ENCODE peak calls at places on chromosomes 12 and 14, in four cellular contexts. One of them, this sample, is unnamed.

GRCh38 chr12:72286526-72286925 is 14.4 kb downstream of the TRHDE start:
- DNase-seq in AG09319: no peak
- DNase-seq in activated T-helper 1 cell treated with anti-CD3 and anti-CD28 coated beads, Interleukin-12 subunit alpha, Interleukin-12 subunit beta, Interleukin-2, Interleukin-4 antibody, amounts not matched to agents 30 ng/mL and 10 ng/mL and 1 ng/mL, durations not matched to agents 14 hours and 24 hours and 36 hours: no peak
- DNase-seq in kidney epithelial cell: no peak
- DNase-seq in this sample: no peak

GRCh38 chr12:64678248-64678647 is 68.0 kb downstream of the RASSF3 start:
- DNase-seq in AG09319: no peak
- DNase-seq in activated T-helper 1 cell treated with anti-CD3 and anti-CD28 coated beads, Interleukin-12 subunit alpha, Interleukin-12 subunit beta, Interleukin-2, Interleukin-4 antibody, amounts not matched to agents 30 ng/mL and 10 ng/mL and 1 ng/mL, durations not matched to agents 14 hours and 24 hours and 36 hours: no peak
- DNase-seq in kidney epithelial cell: no peak
- DNase-seq in this sample: no peak

GRCh38 chr12:87995581-87996178 is 33.5 kb downstream of the C12orf50 start:
- DNase-seq in AG09319: peak
- DNase-seq in activated T-helper 1 cell treated with anti-CD3 and anti-CD28 coated beads, Interleukin-12 subunit alpha, Interleukin-12 subunit beta, Interleukin-2, Interleukin-4 antibody, amounts not matched to agents 30 ng/mL and 10 ng/mL and 1 ng/mL, durations not matched to agents 14 hours and 24 hours and 36 hours: no peak
- DNase-seq in kidney epithelial cell: peak
- DNase-seq in this sample: peak

GRCh38 chr14:29028973-29029582 is 262.5 kb downstream of the FOXG1 start:
- DNase-seq in AG09319: no peak
- DNase-seq in activated T-helper 1 cell treated with anti-CD3 and anti-CD28 coated beads, Interleukin-12 subunit alpha, Interleukin-12 subunit beta, Interleukin-2, Interleukin-4 antibody, amounts not matched to agents 30 ng/mL and 10 ng/mL and 1 ng/mL, durations not matched to agents 14 hours and 24 hours and 36 hours: no peak
- DNase-seq in kidney epithelial cell: no peak
- DNase-seq in this sample: no peak

GRCh38 chr14:104553166-104554087 is 26.1 kb upstream of the C14orf180 start:
- DNase-seq in AG09319: no peak
- DNase-seq in activated T-helper 1 cell treated with anti-CD3 and anti-CD28 coated beads, Interleukin-12 subunit alpha, Interleukin-12 subunit beta, Interleukin-2, Interleukin-4 antibody, amounts not matched to agents 30 ng/mL and 10 ng/mL and 1 ng/mL, durations not matched to agents 14 hours and 24 hours and 36 hours: no peak
- DNase-seq in kidney epithelial cell: no peak
- DNase-seq in this sample: no peak

GRCh38 chr12:82426586-82426985 is 68.3 kb downstream of the METTL25 start:
- DNase-seq in AG09319: no peak
- DNase-seq in activated T-helper 1 cell treated with anti-CD3 and anti-CD28 coated beads, Interleukin-12 subunit alpha, Interleukin-12 subunit beta, Interleukin-2, Interleukin-4 antibody, amounts not matched to agents 30 ng/mL and 10 ng/mL and 1 ng/mL, durations not matched to agents 14 hours and 24 hours and 36 hours: no peak
- DNase-seq in kidney epithelial cell: no peak
- DNase-seq in this sample: no peak

GRCh38 chr12:93824514-93825500 is 147.6 kb downstream of the CRADD start:
- DNase-seq in AG09319: no peak
- DNase-seq in activated T-helper 1 cell treated with anti-CD3 and anti-CD28 coated beads, Interleukin-12 subunit alpha, Interleukin-12 subunit beta, Interleukin-2, Interleukin-4 antibody, amounts not matched to agents 30 ng/mL and 10 ng/mL and 1 ng/mL, durations not matched to agents 14 hours and 24 hours and 36 hours: no peak
- DNase-seq in kidney epithelial cell: no peak
- DNase-seq in this sample: no peak

GRCh38 chr14:75648066-75648838 is 12.4 kb downstream of the ERG28 start:
- DNase-seq in AG09319: peak
- DNase-seq in activated T-helper 1 cell treated with anti-CD3 and anti-CD28 coated beads, Interleukin-12 subunit alpha, Interleukin-12 subunit beta, Interleukin-2, Interleukin-4 antibody, amounts not matched to agents 30 ng/mL and 10 ng/mL and 1 ng/mL, durations not matched to agents 14 hours and 24 hours and 36 hours: no peak
- DNase-seq in kidney epithelial cell: peak
- DNase-seq in this sample: no peak

GRCh38 chr12:106750524-106750923 is 24.0 kb upstream of the RIC8B start:
- DNase-seq in AG09319: no peak
- DNase-seq in activated T-helper 1 cell treated with anti-CD3 and anti-CD28 coated beads, Interleukin-12 subunit alpha, Interleukin-12 subunit beta, Interleukin-2, Interleukin-4 antibody, amounts not matched to agents 30 ng/mL and 10 ng/mL and 1 ng/mL, durations not matched to agents 14 hours and 24 hours and 36 hours: no peak
- DNase-seq in kidney epithelial cell: no peak
- DNase-seq in this sample: no peak

GRCh38 chr12:96143392-96143791 is 50.8 kb upstream of the ELK3 start:
- DNase-seq in AG09319: no peak
- DNase-seq in activated T-helper 1 cell treated with anti-CD3 and anti-CD28 coated beads, Interleukin-12 subunit alpha, Interleukin-12 subunit beta, Interleukin-2, Interleukin-4 antibody, amounts not matched to agents 30 ng/mL and 10 ng/mL and 1 ng/mL, durations not matched to agents 14 hours and 24 hours and 36 hours: no peak
- DNase-seq in kidney epithelial cell: no peak
- DNase-seq in this sample: peak

This sample was measured in HL-60.